ENCODE peak calls at places on chromosomes 6 and 20, in four cellular contexts. K is ureter, P is AG10803, U is fibroblast of the aortic adventitia. B is an unnamed sample.
A peak's percentile ranks its signal among the peaks of the same experiment; 100 is the strongest.

GRCh38 chr6:38493929-38494547 is 145.7 kb downstream of the BTBD9 start:
- DNase-seq in K (peak; percentile 83), P (peak; percentile 72), U (peak; percentile 86), B (peak; percentile 34)

GRCh38 chr20:25253606-25254275 is 5.9 kb downstream of the PYGB start:
- DNase-seq in K (peak; percentile 33), P (no peak), U (no peak), B (no peak)

GRCh38 chr6:30325150-30325872 is 1.4 kb upstream of the TRIM39 start:
- DNase-seq in K (no peak), P (peak; percentile 40), U (peak; percentile 15), B (peak; percentile 41)

GRCh38 chr6:143337201-143337949 is 113.1 kb downstream of the ADAT2 start:
- DNase-seq in K (no peak), P (no peak), U (no peak), B (peak; percentile 7)

GRCh38 chr6:447381-448165 is 56.0 kb downstream of the IRF4 start:
- DNase-seq in K (no peak), P (no peak), U (no peak), B (no peak)

GRCh38 chr6:29908341-29908662 is 34.0 kb upstream of the HLA-A start:
- DNase-seq in K (no peak), P (no peak), U (no peak), B (no peak)

GRCh38 chr6:152401978-152402377 is 235.2 kb downstream of the SYNE1 start:
- DNase-seq in K (no peak), P (peak; percentile 50), U (peak; percentile 21), B (peak; percentile 85)

GRCh38 chr6:56933650-56934049 is 21.3 kb upstream of the BEND6 start:
- DNase-seq in K (no peak), P (no peak), U (peak; percentile 63), B (no peak)

GRCh38 chr20:33796907-33797544 is 14.1 kb upstream of the CHMP4B start:
- DNase-seq in K (no peak), P (no peak), U (no peak), B (no peak)

GRCh38 chr20:36591854-36592641 is 13.5 kb upstream of the RAB5IF start:
- DNase-seq in K (no peak), P (peak; percentile 55), U (peak; percentile 56), B (no peak)

GRCh38 chr20:8473459-8473858 is 341.4 kb downstream of the PLCB1 start:
- DNase-seq in K (no peak), P (peak; percentile 24), U (peak; percentile 14), B (no peak)

GRCh38 chr6:34459899-34460593 is 5.8 kb upstream of the PACSIN1 start:
- DNase-seq in K (no peak), P (peak; percentile 42), U (peak; percentile 63), B (no peak)

GRCh38 chr6:108876929-108877775 is 28.9 kb downstream of the ARMC2 start:
- DNase-seq in K (peak; percentile 69), P (peak; percentile 92), U (peak; percentile 90), B (no peak)